ENCODE peak calls at places on chromosomes 6 and 20, in ten cellular contexts. One of them, this sample, is unnamed.

GRCh38 chr6:137823826-137824501 is 43.1 kb upstream of the TNFAIP3 start:
- DNase-seq in thyroid gland: peak; percentile 27
- DNase-seq in breast epithelium: peak; percentile 42
- DNase-seq in tibial nerve: peak; percentile 36
- DNase-seq in H54: no peak
- DNase-seq in IMR-90: peak; percentile 84
- DNase-seq in A549: no peak
- DNase-seq in lower leg skin: peak; percentile 92
- DNase-seq in adrenal gland: no peak
- DNase-seq in ovary: peak; percentile 76
- DNase-seq in this sample: peak; percentile 28

GRCh38 chr6:34486106-34486740 is 20.3 kb downstream of the PACSIN1 start:
- DNase-seq in thyroid gland: no peak
- DNase-seq in breast epithelium: no peak
- DNase-seq in tibial nerve: no peak
- DNase-seq in H54: no peak
- DNase-seq in IMR-90: no peak
- DNase-seq in A549: no peak
- DNase-seq in lower leg skin: no peak
- DNase-seq in adrenal gland: no peak
- DNase-seq in ovary: no peak
- DNase-seq in this sample: no peak

GRCh38 chr6:89610149-89610642 is 28.4 kb downstream of the LYRM2 start:
- DNase-seq in thyroid gland: peak; percentile 46
- DNase-seq in breast epithelium: peak; percentile 24
- DNase-seq in tibial nerve: peak; percentile 76
- DNase-seq in H54: peak; percentile 26
- DNase-seq in IMR-90: peak; percentile 12
- DNase-seq in A549: peak; percentile 38
- DNase-seq in lower leg skin: peak; percentile 91
- DNase-seq in adrenal gland: peak; percentile 55
- DNase-seq in ovary: peak; percentile 68
- DNase-seq in this sample: peak; percentile 57

GRCh38 chr20:48718914-48719578 is 108.8 kb downstream of the PREX1 start:
- DNase-seq in thyroid gland: no peak
- DNase-seq in breast epithelium: no peak
- DNase-seq in tibial nerve: no peak
- DNase-seq in H54: no peak
- DNase-seq in IMR-90: no peak
- DNase-seq in A549: no peak
- DNase-seq in lower leg skin: no peak
- DNase-seq in adrenal gland: no peak
- DNase-seq in ovary: no peak
- DNase-seq in this sample: no peak

GRCh38 chr6:33589723-33590530 is 9.9 kb upstream of the BAK1 start:
- DNase-seq in thyroid gland: peak; percentile 75
- DNase-seq in breast epithelium: peak; percentile 33
- DNase-seq in tibial nerve: peak; percentile 61
- DNase-seq in H54: peak; percentile 96
- DNase-seq in IMR-90: peak; percentile 92
- DNase-seq in A549: peak; percentile 68
- DNase-seq in lower leg skin: no peak
- DNase-seq in adrenal gland: peak; percentile 95
- DNase-seq in ovary: peak; percentile 87
- DNase-seq in this sample: peak; percentile 25

GRCh38 chr6:79034865-79035264 is 43.2 kb downstream of the PHIP start:
- DNase-seq in thyroid gland: no peak
- DNase-seq in breast epithelium: no peak
- DNase-seq in tibial nerve: no peak
- DNase-seq in H54: no peak
- DNase-seq in IMR-90: peak; percentile 14
- DNase-seq in A549: no peak
- DNase-seq in lower leg skin: no peak
- DNase-seq in adrenal gland: no peak
- DNase-seq in ovary: no peak
- DNase-seq in this sample: no peak

GRCh38 chr6:162736933-162737332 is 9.2 kb downstream of the PACRG start:
- DNase-seq in thyroid gland: no peak
- DNase-seq in breast epithelium: no peak
- DNase-seq in tibial nerve: no peak
- DNase-seq in H54: no peak
- DNase-seq in IMR-90: no peak
- DNase-seq in A549: no peak
- DNase-seq in lower leg skin: no peak
- DNase-seq in adrenal gland: no peak
- DNase-seq in ovary: no peak
- DNase-seq in this sample: no peak

GRCh38 chr6:53546256-53546655 is 1.4 kb upstream of the GCLC start:
- DNase-seq in thyroid gland: no peak
- DNase-seq in breast epithelium: no peak
- DNase-seq in tibial nerve: no peak
- DNase-seq in H54: no peak
- DNase-seq in IMR-90: peak; percentile 84
- DNase-seq in A549: no peak
- DNase-seq in lower leg skin: no peak
- DNase-seq in adrenal gland: no peak
- DNase-seq in ovary: no peak
- DNase-seq in this sample: no peak

GRCh38 chr20:57195023-57195758 is 71.2 kb downstream of the BMP7 start:
- DNase-seq in thyroid gland: no peak
- DNase-seq in breast epithelium: peak; percentile 86
- DNase-seq in tibial nerve: no peak
- DNase-seq in H54: no peak
- DNase-seq in IMR-90: peak; percentile 48
- DNase-seq in A549: no peak
- DNase-seq in lower leg skin: peak; percentile 93
- DNase-seq in adrenal gland: no peak
- DNase-seq in ovary: no peak
- DNase-seq in this sample: no peak

GRCh38 chr6:163585932-163586437 is 171.5 kb downstream of the QKI start:
- DNase-seq in thyroid gland: peak; percentile 16
- DNase-seq in breast epithelium: no peak
- DNase-seq in tibial nerve: peak; percentile 68
- DNase-seq in H54: peak; percentile 10
- DNase-seq in IMR-90: peak; percentile 93
- DNase-seq in A549: peak; percentile 18
- DNase-seq in lower leg skin: no peak
- DNase-seq in adrenal gland: peak; percentile 84
- DNase-seq in ovary: no peak
- DNase-seq in this sample: peak; percentile 90

GRCh38 chr6:139592011-139592410 is 217.6 kb upstream of the CITED2 start:
- DNase-seq in thyroid gland: no peak
- DNase-seq in breast epithelium: no peak
- DNase-seq in tibial nerve: no peak
- DNase-seq in H54: no peak
- DNase-seq in IMR-90: no peak
- DNase-seq in A549: no peak
- DNase-seq in lower leg skin: no peak
- DNase-seq in adrenal gland: no peak
- DNase-seq in ovary: no peak
- DNase-seq in this sample: no peak

GRCh38 chr20:13883425-13883824 is 98.6 kb downstream of the NDUFAF5 start:
- DNase-seq in thyroid gland: no peak
- DNase-seq in breast epithelium: no peak
- DNase-seq in tibial nerve: no peak
- DNase-seq in H54: no peak
- DNase-seq in IMR-90: no peak
- DNase-seq in A549: no peak
- DNase-seq in lower leg skin: no peak
- DNase-seq in adrenal gland: no peak
- DNase-seq in ovary: no peak
- DNase-seq in this sample: no peak

GRCh38 chr20:40522405-40522804 is 166.6 kb downstream of the MAFB start:
- DNase-seq in thyroid gland: no peak
- DNase-seq in breast epithelium: no peak
- DNase-seq in tibial nerve: no peak
- DNase-seq in H54: no peak
- DNase-seq in IMR-90: no peak
- DNase-seq in A549: no peak
- DNase-seq in lower leg skin: no peak
- DNase-seq in adrenal gland: no peak
- DNase-seq in ovary: no peak
- DNase-seq in this sample: no peak

GRCh38 chr6:25975909-25976560 is 13.4 kb downstream of the TRIM38 start:
- DNase-seq in thyroid gland: no peak
- DNase-seq in breast epithelium: no peak
- DNase-seq in tibial nerve: no peak
- DNase-seq in H54: no peak
- DNase-seq in IMR-90: no peak
- DNase-seq in A549: no peak
- DNase-seq in lower leg skin: peak; percentile 57
- DNase-seq in adrenal gland: no peak
- DNase-seq in ovary: no peak
- DNase-seq in this sample: no peak

GRCh38 chr6:132070356-132070755 is 119.2 kb upstream of the CCN2 start:
- DNase-seq in thyroid gland: no peak
- DNase-seq in breast epithelium: no peak
- DNase-seq in tibial nerve: no peak
- DNase-seq in H54: no peak
- DNase-seq in IMR-90: no peak
- DNase-seq in A549: no peak
- DNase-seq in lower leg skin: no peak
- DNase-seq in adrenal gland: no peak
- DNase-seq in ovary: no peak
- DNase-seq in this sample: no peak

DNA sequence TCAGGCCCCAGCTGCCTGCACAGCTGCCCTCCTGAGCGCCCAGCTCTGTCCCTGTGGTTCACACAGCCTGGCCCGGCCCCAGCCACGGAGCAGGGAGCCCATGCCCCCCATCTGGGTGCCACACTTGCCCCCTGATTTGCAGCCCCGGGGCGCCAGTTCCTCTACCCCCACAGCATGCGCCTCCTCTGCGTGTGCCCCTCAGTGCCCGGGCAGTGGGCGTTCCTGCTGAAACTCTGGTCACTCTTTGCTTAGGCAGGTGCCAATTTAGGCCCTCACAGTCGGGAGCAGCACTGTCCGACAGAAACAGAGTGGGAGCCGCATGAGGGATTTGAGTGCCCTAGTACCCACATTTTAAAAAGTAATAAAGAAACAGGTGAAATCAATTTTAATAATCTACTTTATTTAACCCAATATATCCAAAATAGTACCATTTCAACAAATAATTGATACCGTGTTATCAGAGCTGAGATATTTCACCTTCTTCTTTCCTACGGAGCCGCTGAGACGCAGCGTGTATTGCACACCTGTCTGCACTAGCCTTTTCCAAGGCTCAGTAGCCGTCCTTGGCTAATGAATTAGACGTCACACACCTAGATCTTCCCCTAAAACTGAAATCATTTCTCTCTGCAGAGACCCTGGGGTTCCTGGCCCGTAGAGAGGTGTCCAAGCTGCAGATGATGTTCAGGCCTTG is 106.4 kb downstream of the ASXL1 start:
- DNase-seq in thyroid gland: no peak
- DNase-seq in breast epithelium: no peak
- DNase-seq in tibial nerve: no peak
- DNase-seq in H54: no peak
- DNase-seq in IMR-90: no peak
- DNase-seq in A549: no peak
- DNase-seq in lower leg skin: no peak
- DNase-seq in adrenal gland: no peak
- DNase-seq in ovary: no peak
- DNase-seq in this sample: no peak
- TF ChIP-seq POLR2A in thyroid gland: no peak
- TF ChIP-seq POLR2A in breast epithelium: no peak
- TF ChIP-seq POLR2A in tibial nerve: no peak
- TF ChIP-seq POLR2A in H54: no peak
- TF ChIP-seq POLR2A in IMR-90: no peak
- TF ChIP-seq POLR2A in A549: no peak
- TF ChIP-seq POLR2A in lower leg skin: no peak
- TF ChIP-seq POLR2A in adrenal gland: no peak
- TF ChIP-seq POLR2A in ovary: no peak
- TF ChIP-seq POLR2A in this sample: no peak

GRCh38 chr6:291148-291696 is 1.1 kb upstream of the DUSP22 start:
- DNase-seq in thyroid gland: no peak
- DNase-seq in breast epithelium: no peak
- DNase-seq in tibial nerve: no peak
- DNase-seq in H54: no peak
- DNase-seq in IMR-90: no peak
- DNase-seq in A549: peak; percentile 13
- DNase-seq in lower leg skin: peak; percentile 86
- DNase-seq in adrenal gland: no peak
- DNase-seq in ovary: no peak
- DNase-seq in this sample: no peak
- TF ChIP-seq POLR2A in thyroid gland: no peak
- TF ChIP-seq POLR2A in breast epithelium: no peak
- TF ChIP-seq POLR2A in tibial nerve: no peak
- TF ChIP-seq POLR2A in H54: no peak
- TF ChIP-seq POLR2A in IMR-90: no peak
- TF ChIP-seq POLR2A in A549: no peak
- TF ChIP-seq POLR2A in lower leg skin: no peak
- TF ChIP-seq POLR2A in adrenal gland: no peak
- TF ChIP-seq POLR2A in ovary: no peak
- TF ChIP-seq POLR2A in this sample: no peak

DNA sequence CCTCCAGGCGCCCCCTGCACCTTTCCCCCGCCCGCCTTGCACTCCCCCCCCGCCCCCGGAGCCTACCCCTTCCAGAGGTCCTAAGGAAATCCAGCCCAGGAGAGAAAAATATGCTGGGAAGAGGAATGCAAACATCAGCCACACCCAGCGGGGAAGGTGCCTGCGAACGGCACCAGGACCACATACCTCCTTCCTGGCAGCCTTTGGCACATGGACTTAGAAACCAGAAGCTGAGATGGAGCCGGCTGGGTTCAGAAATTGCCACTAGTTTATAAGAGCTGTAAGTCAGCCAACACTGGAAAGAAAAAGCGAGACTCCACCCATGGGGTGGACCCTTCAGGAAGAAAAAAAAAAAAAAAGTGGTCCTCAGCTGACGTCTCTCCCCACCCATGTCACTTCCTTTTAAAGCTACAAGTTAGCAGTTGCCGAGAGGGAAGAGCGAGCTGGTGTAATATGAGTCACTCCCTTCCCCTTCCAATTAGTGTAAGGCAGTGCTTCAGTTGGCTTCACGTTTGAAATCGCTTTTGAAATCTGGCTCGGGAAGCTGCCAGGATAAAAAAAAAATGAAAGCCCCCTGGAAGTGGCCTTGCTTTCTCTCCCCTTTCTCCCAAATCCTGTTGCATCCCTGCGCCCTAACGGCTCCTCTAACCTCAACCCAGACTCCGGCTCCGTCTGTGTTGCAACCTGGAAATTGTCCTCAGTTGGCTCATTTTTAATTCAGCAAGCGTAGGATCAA is at the start of gene AGPAT4:
- DNase-seq in thyroid gland: peak; percentile 75
- DNase-seq in breast epithelium: peak; percentile 73
- DNase-seq in tibial nerve: peak; percentile 72
- DNase-seq in H54: peak; percentile 63
- DNase-seq in IMR-90: peak; percentile 98
- DNase-seq in A549: peak; percentile 80
- DNase-seq in lower leg skin: peak; percentile 88
- DNase-seq in adrenal gland: peak; percentile 80
- DNase-seq in ovary: peak; percentile 76
- DNase-seq in this sample: peak; percentile 84
- TF ChIP-seq POLR2A in thyroid gland: peak; percentile 69
- TF ChIP-seq POLR2A in breast epithelium: no peak
- TF ChIP-seq POLR2A in tibial nerve: peak; percentile 65
- TF ChIP-seq POLR2A in H54: peak; percentile 30
- TF ChIP-seq POLR2A in IMR-90: peak; percentile 96
- TF ChIP-seq POLR2A in A549: no peak
- TF ChIP-seq POLR2A in lower leg skin: no peak
- TF ChIP-seq POLR2A in adrenal gland: peak; percentile 38
- TF ChIP-seq POLR2A in ovary: no peak
- TF ChIP-seq POLR2A in this sample: peak; percentile 78

GRCh38 chr6:13574149-13574570 is 241 bp upstream of the SIRT5 start:
- DNase-seq in thyroid gland: peak; percentile 96
- DNase-seq in breast epithelium: peak; percentile 86
- DNase-seq in tibial nerve: peak; percentile 79
- DNase-seq in H54: peak; percentile 98
- DNase-seq in IMR-90: peak; percentile 90
- DNase-seq in A549: peak; percentile 90
- DNase-seq in lower leg skin: peak; percentile 97
- DNase-seq in adrenal gland: peak; percentile 95
- DNase-seq in ovary: peak; percentile 86
- DNase-seq in this sample: peak; percentile 94
- TF ChIP-seq POLR2A in thyroid gland: peak; percentile 83
- TF ChIP-seq POLR2A in breast epithelium: no peak
- TF ChIP-seq POLR2A in tibial nerve: no peak
- TF ChIP-seq POLR2A in H54: peak; percentile 85
- TF ChIP-seq POLR2A in IMR-90: peak; percentile 81
- TF ChIP-seq POLR2A in A549: peak; percentile 72
- TF ChIP-seq POLR2A in lower leg skin: no peak
- TF ChIP-seq POLR2A in adrenal gland: peak; percentile 81
- TF ChIP-seq POLR2A in ovary: no peak
- TF ChIP-seq POLR2A in this sample: no peak